ENCODE peak calls at places on chromosomes 13 and 19, in four cellular contexts. One of them, this sample, is unnamed.

GRCh38 chr13:27252467-27252866 is 1.1 kb downstream of the RPL21 start:
- DNase-seq in H54: no peak
- DNase-seq in germinal center: no peak
- DNase-seq in HS-5: no peak
- DNase-seq in this sample: no peak

GRCh38 chr13:42984691-42985090 is 7.3 kb downstream of the EPSTI1 start:
- DNase-seq in H54: no peak
- DNase-seq in germinal center: no peak
- DNase-seq in HS-5: no peak
- DNase-seq in this sample: no peak

GRCh38 chr13:109707044-109707794 is 79.2 kb downstream of the IRS2 start:
- DNase-seq in H54: no peak
- DNase-seq in germinal center: no peak
- DNase-seq in HS-5: no peak
- DNase-seq in this sample: no peak

GRCh38 chr19:18799389-18799970 is 8.4 kb upstream of the COMP start:
- DNase-seq in H54: no peak
- DNase-seq in germinal center: no peak
- DNase-seq in HS-5: no peak
- DNase-seq in this sample: no peak

GRCh38 chr19:14768001-14768400 is 10.4 kb downstream of the ADGRE2 start:
- DNase-seq in H54: no peak
- DNase-seq in germinal center: no peak
- DNase-seq in HS-5: no peak
- DNase-seq in this sample: no peak

GRCh38 chr19:24033962-24034342 is 53.0 kb upstream of the ZNF254 start:
- DNase-seq in H54: peak
- DNase-seq in germinal center: peak
- DNase-seq in HS-5: no peak
- DNase-seq in this sample: no peak

GRCh38 chr13:95745752-95746151 is 68.8 kb downstream of the DNAJC3 start:
- DNase-seq in H54: no peak
- DNase-seq in germinal center: no peak
- DNase-seq in HS-5: no peak
- DNase-seq in this sample: no peak

GRCh38 chr13:31775148-31775547 is 35.8 kb downstream of the RXFP2 start:
- DNase-seq in H54: no peak
- DNase-seq in germinal center: no peak
- DNase-seq in HS-5: no peak
- DNase-seq in this sample: no peak

GRCh38 chr19:30673336-30673735 is 301.2 kb downstream of the ZNF536 start:
- DNase-seq in H54: no peak
- DNase-seq in germinal center: no peak
- DNase-seq in HS-5: no peak
- DNase-seq in this sample: no peak

GRCh38 chr19:15252398-15253018 is 20.3 kb upstream of the EPHX3 start:
- DNase-seq in H54: peak
- DNase-seq in germinal center: no peak
- DNase-seq in HS-5: no peak
- DNase-seq in this sample: no peak

GRCh38 chr19:40802300-40803169 is 3.5 kb downstream of the EGLN2 start:
- DNase-seq in H54: no peak
- DNase-seq in germinal center: no peak
- DNase-seq in HS-5: no peak
- DNase-seq in this sample: no peak

GRCh38 chr13:45034342-45034741 is 45.0 kb downstream of the GPALPP1 start:
- DNase-seq in H54: no peak
- DNase-seq in germinal center: no peak
- DNase-seq in HS-5: no peak
- DNase-seq in this sample: no peak

GRCh38 chr13:47291116-47291656 is 394.3 kb upstream of the HTR2A start:
- DNase-seq in H54: no peak
- DNase-seq in germinal center: no peak
- DNase-seq in HS-5: no peak
- DNase-seq in this sample: no peak

GRCh38 chr13:27104606-27105005 is 67.0 kb downstream of the USP12 start:
- DNase-seq in H54: no peak
- DNase-seq in germinal center: no peak
- DNase-seq in HS-5: no peak
- DNase-seq in this sample: no peak

GRCh38 chr19:32642771-32643170 is 32.2 kb downstream of the ANKRD27 start:
- DNase-seq in H54: no peak
- DNase-seq in germinal center: no peak
- DNase-seq in HS-5: no peak
- DNase-seq in this sample: no peak

GRCh38 chr19:3642987-3643386 is 16.4 kb upstream of the CACTIN start:
- DNase-seq in H54: no peak
- DNase-seq in germinal center: no peak
- DNase-seq in HS-5: no peak
- DNase-seq in this sample: no peak

GRCh38 chr13:98267080-98267912 is 90.2 kb upstream of the RNF113B start:
- DNase-seq in H54: no peak
- DNase-seq in germinal center: no peak
- DNase-seq in HS-5: no peak
- DNase-seq in this sample: no peak

This sample was measured in kidney epithelial cell.